ENCODE peak calls at places on chromosomes 3 and 15, in four cellular contexts. One of them, this sample, is unnamed.

GRCh38 chr3:155748611-155749365 is 3.9 kb upstream of the PLCH1 start:
- DNase-seq in mesendoderm: no peak
- DNase-seq in H9: no peak
- DNase-seq in IMR-90: no peak
- DNase-seq in this sample: no peak

GRCh38 chr15:59616390-59616789 is 4.8 kb downstream of the GCNT3 start:
- DNase-seq in mesendoderm: no peak
- DNase-seq in H9: no peak
- DNase-seq in IMR-90: no peak
- DNase-seq in this sample: no peak

GRCh38 chr3:158794936-158795518 is 6.8 kb upstream of the MFSD1 start:
- DNase-seq in mesendoderm: peak
- DNase-seq in H9: no peak
- DNase-seq in IMR-90: peak
- DNase-seq in this sample: peak

GRCh38 chr3:13648060-13648743 is 99.3 kb downstream of the FBLN2 start:
- DNase-seq in mesendoderm: peak
- DNase-seq in H9: peak
- DNase-seq in IMR-90: peak
- DNase-seq in this sample: peak

GRCh38 chr3:128060473-128061381 is 8.5 kb downstream of the SEC61A1 start:
- DNase-seq in mesendoderm: no peak
- DNase-seq in H9: no peak
- DNase-seq in IMR-90: peak
- DNase-seq in this sample: no peak

GRCh38 chr15:72873379-72874233 is 90.0 kb upstream of the ADPGK start:
- DNase-seq in mesendoderm: no peak
- DNase-seq in H9: no peak
- DNase-seq in IMR-90: no peak
- DNase-seq in this sample: no peak

GRCh38 chr3:28916713-28917499 is 364.0 kb upstream of the RBMS3 start:
- DNase-seq in mesendoderm: peak
- DNase-seq in H9: peak
- DNase-seq in IMR-90: peak
- DNase-seq in this sample: peak

GRCh38 chr15:78243491-78243941 is 9.2 kb upstream of the ACSBG1 start:
- DNase-seq in mesendoderm: peak
- DNase-seq in H9: peak
- DNase-seq in IMR-90: peak
- DNase-seq in this sample: no peak

GRCh38 chr3:72317491-72317890 is 530.8 kb downstream of the SHQ1 start:
- DNase-seq in mesendoderm: no peak
- DNase-seq in H9: no peak
- DNase-seq in IMR-90: peak
- DNase-seq in this sample: no peak

GRCh38 chr15:78402056-78402610 is 35.9 kb upstream of the IREB2 start:
- DNase-seq in mesendoderm: no peak
- DNase-seq in H9: no peak
- DNase-seq in IMR-90: no peak
- DNase-seq in this sample: peak

GRCh38 chr3:179706233-179706632 is 53.4 kb downstream of the USP13 start:
- DNase-seq in mesendoderm: no peak
- DNase-seq in H9: no peak
- DNase-seq in IMR-90: peak
- DNase-seq in this sample: peak

GRCh38 chr15:63501256-63502089 is 2.9 kb upstream of the USP3 start:
- DNase-seq in mesendoderm: peak
- DNase-seq in H9: peak
- DNase-seq in IMR-90: peak
- DNase-seq in this sample: peak

GRCh38 chr15:65827065-65827464 is 35.0 kb upstream of the DENND4A start:
- DNase-seq in mesendoderm: peak
- DNase-seq in H9: peak
- DNase-seq in IMR-90: no peak
- DNase-seq in this sample: no peak

GRCh38 chr3:38725726-38726410 is 76.4 kb upstream of the SCN5A start:
- DNase-seq in mesendoderm: peak
- DNase-seq in H9: no peak
- DNase-seq in IMR-90: peak
- DNase-seq in this sample: peak

GRCh38 chr3:99929409-99930139 is 111.9 kb downstream of the CMSS1 start:
- DNase-seq in mesendoderm: peak
- DNase-seq in H9: no peak
- DNase-seq in IMR-90: peak
- DNase-seq in this sample: no peak

GRCh38 chr3:4977001-4977888 is 2.0 kb upstream of the BHLHE40 start:
- DNase-seq in mesendoderm: peak
- DNase-seq in H9: peak
- DNase-seq in IMR-90: peak
- DNase-seq in this sample: peak

GRCh38 chr3:87488725-87489124 is 212.3 kb upstream of the POU1F1 start:
- DNase-seq in mesendoderm: no peak
- DNase-seq in H9: no peak
- DNase-seq in IMR-90: no peak
- DNase-seq in this sample: no peak

GRCh38 chr15:93943607-93944006 is 287.8 kb upstream of the MCTP2 start:
- DNase-seq in mesendoderm: no peak
- DNase-seq in H9: no peak
- DNase-seq in IMR-90: no peak
- DNase-seq in this sample: no peak

GRCh38 chr15:54839379-54839778 is 357.4 kb downstream of the RSL24D1 start:
- DNase-seq in mesendoderm: no peak
- DNase-seq in H9: no peak
- DNase-seq in IMR-90: no peak
- DNase-seq in this sample: no peak

GRCh38 chr3:36373084-36373483 is 7.2 kb upstream of the STAC start:
- DNase-seq in mesendoderm: peak
- DNase-seq in H9: no peak
- DNase-seq in IMR-90: peak
- DNase-seq in this sample: peak

GRCh38 chr3:126050626-126051025 is 33.3 kb downstream of the SLC41A3 start:
- DNase-seq in mesendoderm: no peak
- DNase-seq in H9: no peak
- DNase-seq in IMR-90: no peak
- DNase-seq in this sample: no peak

GRCh38 chr15:50247819-50248650 is 17.5 kb downstream of the HDC start:
- DNase-seq in mesendoderm: peak
- DNase-seq in H9: no peak
- DNase-seq in IMR-90: no peak
- DNase-seq in this sample: peak

DNA sequence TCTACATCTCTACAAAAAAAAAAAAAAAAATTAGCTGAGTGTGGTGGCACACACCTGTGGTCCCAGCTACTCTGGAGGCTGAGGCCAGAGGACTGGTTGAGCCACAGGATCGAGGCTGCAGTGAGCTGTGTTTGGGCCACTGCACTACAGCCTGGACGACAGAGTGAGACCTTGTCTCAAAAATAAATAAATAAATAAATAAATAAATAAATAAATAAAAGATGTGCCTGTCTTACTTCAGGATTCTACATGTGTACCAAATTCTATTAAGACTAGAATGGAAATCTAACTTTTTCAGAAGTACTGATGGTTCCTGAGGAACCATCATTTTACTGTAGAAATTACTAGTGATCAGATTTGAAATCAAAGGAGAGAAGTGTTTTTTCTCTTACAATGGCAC is 51.9 kb downstream of the TTBK2 start:
- DNase-seq in mesendoderm: no peak
- DNase-seq in H9: no peak
- DNase-seq in IMR-90: no peak
- DNase-seq in this sample: no peak
- H2BK5ac ChIP-seq in mesendoderm: no peak
- H2BK5ac ChIP-seq in H9: no peak
- H2BK5ac ChIP-seq in IMR-90: no peak
- H2BK5ac ChIP-seq in this sample: no peak

DNA sequence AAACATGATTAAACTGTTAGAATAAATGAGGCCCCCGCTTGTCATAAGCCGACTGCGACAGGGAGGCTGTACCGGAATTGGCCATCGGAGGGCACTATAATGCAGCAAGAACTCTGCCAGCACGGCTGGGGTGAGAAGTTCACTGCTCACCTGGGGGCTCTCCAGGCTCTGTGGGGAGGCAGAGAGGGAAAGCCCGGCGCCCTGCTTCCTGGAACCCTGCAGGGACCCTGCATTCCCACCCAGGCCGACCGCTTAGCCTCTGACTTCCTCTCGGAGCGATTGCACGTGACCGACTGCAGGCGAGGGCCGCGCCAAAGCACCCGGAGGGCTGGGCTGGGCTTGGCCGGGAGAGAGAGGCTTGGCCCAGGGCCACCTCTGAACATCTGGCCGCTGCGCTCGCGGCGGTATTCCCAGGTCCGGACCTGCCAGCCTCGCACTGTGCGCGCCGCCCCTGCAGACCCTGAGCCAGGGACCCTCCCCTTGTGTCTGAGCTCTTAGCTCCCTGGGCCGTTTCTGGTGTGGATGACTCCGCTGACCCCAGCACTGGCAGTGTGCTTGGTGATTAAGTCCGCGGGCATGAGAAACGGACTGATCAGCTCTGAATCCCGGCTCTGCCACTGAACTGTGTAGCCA is 26.2 kb downstream of the DRD3 start:
- DNase-seq in mesendoderm: peak
- DNase-seq in H9: peak
- DNase-seq in IMR-90: peak
- DNase-seq in this sample: peak
- H2BK5ac ChIP-seq in mesendoderm: no peak
- H2BK5ac ChIP-seq in H9: no peak
- H2BK5ac ChIP-seq in IMR-90: no peak
- H2BK5ac ChIP-seq in this sample: no peak

DNA sequence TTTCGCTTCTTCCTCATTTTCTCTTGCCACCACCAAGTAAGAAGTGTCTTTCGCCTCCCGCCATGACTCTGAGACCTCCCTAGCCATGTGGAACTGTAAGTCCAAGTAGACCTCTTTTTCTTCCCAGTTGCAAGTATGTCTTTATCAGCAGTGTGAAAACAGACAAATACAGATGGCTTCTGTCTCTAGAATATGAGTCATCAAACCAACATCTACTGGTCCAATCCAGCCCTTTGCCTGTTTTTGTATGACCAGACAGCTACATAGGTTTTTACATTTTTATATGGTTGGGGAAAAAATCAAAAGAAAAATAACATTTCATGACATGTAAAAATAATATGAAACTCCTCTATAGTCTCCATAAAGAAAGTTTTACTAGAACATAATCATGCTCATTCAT is 118.7 kb upstream of the PTPRG start:
- DNase-seq in mesendoderm: no peak
- DNase-seq in H9: no peak
- DNase-seq in IMR-90: no peak
- DNase-seq in this sample: no peak
- H2BK5ac ChIP-seq in mesendoderm: no peak
- H2BK5ac ChIP-seq in H9: no peak
- H2BK5ac ChIP-seq in IMR-90: no peak
- H2BK5ac ChIP-seq in this sample: no peak

GRCh38 chr3:184296616-184297015 is 2.4 kb upstream of the PSMD2 start:
- DNase-seq in mesendoderm: no peak
- DNase-seq in H9: no peak
- DNase-seq in IMR-90: no peak
- DNase-seq in this sample: no peak

GRCh38 chr3:184298759-184299487 is at the start of gene PSMD2:
- DNase-seq in mesendoderm: peak
- DNase-seq in H9: peak
- DNase-seq in IMR-90: peak
- DNase-seq in this sample: peak

GRCh38 chr3:184295771-184296170 is 3.3 kb upstream of the PSMD2 start:
- DNase-seq in mesendoderm: no peak
- DNase-seq in H9: no peak
- DNase-seq in IMR-90: no peak
- DNase-seq in this sample: no peak

GRCh38 chr3:184300377-184300717 is 1.3 kb downstream of the PSMD2 start:
- DNase-seq in mesendoderm: peak
- DNase-seq in H9: no peak
- DNase-seq in IMR-90: peak
- DNase-seq in this sample: peak

DNA sequence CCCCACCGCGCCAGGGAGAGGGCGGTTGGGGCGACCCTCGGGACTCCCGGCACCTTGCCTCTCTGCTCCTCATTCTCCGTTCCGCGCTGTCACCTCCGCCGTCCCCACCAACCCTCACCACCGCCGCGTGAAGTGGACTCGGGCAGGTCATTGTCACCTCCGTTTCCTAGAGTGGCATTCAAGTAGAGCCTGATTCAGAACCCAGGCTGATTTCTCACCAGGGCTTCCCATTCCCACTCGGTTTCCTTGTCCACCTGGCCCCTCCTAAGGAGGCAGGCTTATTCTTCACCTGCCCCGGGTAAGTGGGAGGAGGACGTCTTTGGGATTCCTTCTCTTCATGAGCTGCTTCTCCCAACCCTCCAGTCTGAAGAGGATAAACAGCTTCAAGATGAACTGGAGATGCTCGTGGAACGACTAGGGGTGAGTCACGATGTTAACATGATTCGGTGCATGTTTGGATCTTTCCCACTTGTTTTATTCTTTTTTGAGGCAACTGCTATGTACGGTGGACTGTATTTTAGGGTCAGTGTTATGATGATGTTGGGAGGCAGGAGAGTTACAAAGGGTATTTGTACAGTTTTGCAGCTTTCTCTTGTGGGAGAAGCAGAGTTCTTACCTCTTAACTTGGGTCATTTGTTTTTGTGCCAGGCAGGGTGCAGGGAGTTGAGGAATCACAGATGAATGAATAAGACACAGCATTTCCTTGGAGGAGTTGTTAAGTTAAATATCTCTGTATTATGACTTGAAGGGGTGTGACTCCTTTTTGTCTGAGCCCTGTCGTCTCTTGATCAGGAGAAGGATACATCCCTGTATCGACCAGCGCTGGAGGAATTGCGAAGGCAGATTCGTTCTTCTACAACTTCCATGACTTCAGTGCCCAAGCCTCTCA is 691 bp downstream of the PSMD2 start:
- DNase-seq in mesendoderm: peak
- DNase-seq in H9: no peak
- DNase-seq in IMR-90: peak
- DNase-seq in this sample: peak
- H2BK5ac ChIP-seq in mesendoderm: no peak
- H2BK5ac ChIP-seq in H9: no peak
- H2BK5ac ChIP-seq in IMR-90: peak
- H2BK5ac ChIP-seq in this sample: peak

DNA sequence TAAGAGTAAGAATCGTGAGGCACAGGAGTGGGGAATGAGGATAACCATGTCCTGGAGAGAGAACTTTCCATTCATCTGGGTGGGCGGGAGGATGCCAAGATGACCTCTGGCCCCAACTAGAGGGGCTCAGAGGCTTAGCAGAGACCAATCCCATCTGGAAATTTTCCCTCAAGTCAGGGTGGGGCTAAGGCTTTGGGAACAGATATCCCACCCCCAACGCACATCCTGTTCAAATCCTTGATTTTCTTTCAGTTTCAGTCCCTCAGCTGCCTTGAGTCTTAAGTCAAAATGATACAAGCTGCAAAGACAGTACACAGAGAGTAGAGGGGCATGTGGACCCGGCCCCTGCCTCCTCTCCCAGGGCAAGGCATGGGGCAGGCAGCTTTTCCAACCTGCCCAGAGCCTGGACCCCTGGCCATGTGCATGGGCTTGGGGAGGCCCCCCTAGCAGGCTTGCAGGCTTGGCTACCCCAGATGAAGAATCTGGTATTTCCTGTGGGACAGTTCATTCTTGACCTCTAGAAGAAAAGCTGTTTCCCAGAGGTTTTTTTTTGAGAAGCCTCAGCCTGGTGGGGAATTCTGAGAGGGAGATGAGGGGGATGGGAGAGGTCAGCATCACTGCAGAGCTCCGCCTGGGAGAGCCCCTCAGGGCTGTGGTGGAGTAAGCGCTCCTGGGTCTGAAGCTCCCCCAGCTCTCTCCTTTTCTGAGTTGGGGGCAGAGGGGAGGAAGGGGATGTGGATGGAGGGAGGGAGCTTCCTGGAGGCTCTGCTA is 109.7 kb upstream of the HACD2 start:
- DNase-seq in mesendoderm: no peak
- DNase-seq in H9: no peak
- DNase-seq in IMR-90: peak
- DNase-seq in this sample: peak
- H2BK5ac ChIP-seq in mesendoderm: no peak
- H2BK5ac ChIP-seq in H9: no peak
- H2BK5ac ChIP-seq in IMR-90: peak
- H2BK5ac ChIP-seq in this sample: peak